ENCODE peak calls at places on chromosomes 13 and 19, in four cellular contexts. J is amygdala, L is aorta, V is T-helper 9 cell. E is an unnamed sample.

GRCh38 chr13:91721413-91721812 is 323.0 kb downstream of the GPC5 start:
- DNase-seq in L (no peak), J (no peak), V (no peak), E (no peak)

GRCh38 chr19:39341122-39341719 is 1.0 kb upstream of the SAMD4B start:
- DNase-seq in J (peak), L (no peak), V (no peak), E (no peak)

GRCh38 chr13:20354722-20355121 is 122.6 kb upstream of the GJB6 start:
- DNase-seq in V (no peak), J (no peak), L (no peak), E (no peak)

GRCh38 chr13:44439615-44440014 is 66.0 kb downstream of the SERP2 start:
- DNase-seq in V (no peak), L (no peak), J (no peak), E (no peak)

GRCh38 chr19:7257148-7258041 is 36.8 kb downstream of the INSR start:
- DNase-seq in J (no peak), V (no peak), L (peak), E (no peak)

GRCh38 chr19:54030895-54031586 is 32.7 kb downstream of the VSTM1 start:
- DNase-seq in J (no peak), L (no peak), V (no peak), E (no peak)

GRCh38 chr19:44735011-44735410 is 13.5 kb upstream of the BCL3 start:
- DNase-seq in V (no peak), L (no peak), J (no peak), E (no peak)

GRCh38 chr19:8001995-8002849 is 3.2 kb downstream of the ELAVL1 start:
- DNase-seq in J (peak), V (peak), L (peak), E (peak)

GRCh38 chr19:46856062-46857022 is 4.5 kb upstream of the ARHGAP35 start:
- DNase-seq in L (peak), V (peak), J (peak), E (peak)

GRCh38 chr13:55437162-55437561 is 1703.6 kb upstream of the PRR20A start:
- DNase-seq in J (no peak), V (no peak), L (no peak), E (no peak)

E was measured in anterior cingulate cortex.